ENCODE peak calls at places on chromosomes 13 and 19, in ten cellular contexts. N, W, D, G, H, Y, L, Q, U and S are unnamed samples.

GRCh38 chr19:33005440-33005839 is 33.4 kb downstream of the FAAP24 start:
- DNase-seq in H (no peak), W (no peak), D (no peak), Q (no peak), L (no peak), U (no peak), G (no peak), Y (no peak), N (no peak), S (peak; percentile 70)

GRCh38 chr13:80900557-80900956 is 559.6 kb upstream of the SPRY2 start:
- DNase-seq in G (no peak), W (no peak), L (no peak), Y (no peak), N (no peak), D (no peak), H (no peak), Q (no peak), U (no peak), S (no peak)

GRCh38 chr19:11736696-11737095 is 2.0 kb downstream of the ZNF823 start:
- DNase-seq in N (peak; percentile 38), Y (peak; percentile 8), U (peak; percentile 61), G (no peak), H (no peak), W (peak; percentile 31), D (no peak), L (no peak), Q (no peak), S (peak; percentile 42)

GRCh38 chr19:33293255-33294057 is 8.9 kb downstream of the CEBPA start:
- DNase-seq in L (no peak), U (peak; percentile 85), N (peak; percentile 79), D (peak; percentile 83), Y (peak; percentile 54), W (peak; percentile 46), G (no peak), Q (no peak), H (no peak), S (peak; percentile 93)

GRCh38 chr13:83839158-83839557 is 43.1 kb downstream of the SLITRK1 start:
- DNase-seq in N (no peak), Q (no peak), G (no peak), L (no peak), W (no peak), Y (no peak), U (no peak), H (no peak), D (no peak), S (no peak)

GRCh38 chr13:25067054-25067453 is 28.9 kb upstream of the PABPC3 start:
- DNase-seq in N (no peak), D (no peak), U (no peak), W (no peak), H (no peak), L (no peak), Q (no peak), Y (no peak), G (no peak), S (no peak)

GRCh38 chr13:36998624-36999041 is 507 bp downstream of the ALG5 start:
- DNase-seq in G (no peak), W (peak; percentile 19), N (peak; percentile 5), Q (peak; percentile 7), U (peak; percentile 8), H (no peak), Y (no peak), L (peak; percentile 85), D (peak; percentile 89), S (peak; percentile 3)

GRCh38 chr19:47713046-47714021 is at the start of gene EHD2:
- DNase-seq in N (peak; percentile 78), G (no peak), Y (peak; percentile 80), H (peak; percentile 59), U (peak; percentile 73), L (peak; percentile 95), D (peak; percentile 85), Q (no peak), W (peak; percentile 77), S (peak; percentile 68)

GRCh38 chr13:27921421-27921960 is 1.7 kb downstream of the PDX1 start:
- DNase-seq in D (no peak), Y (no peak), W (no peak), Q (no peak), N (no peak), H (no peak), L (no peak), G (no peak), U (no peak), S (no peak)

GRCh38 chr13:67735651-67736050 is 505.5 kb upstream of the PCDH9 start:
- DNase-seq in N (no peak), H (no peak), Q (no peak), U (no peak), G (no peak), Y (no peak), W (no peak), D (no peak), L (no peak), S (no peak)

GRCh38 chr19:35727956-35728706 is 10.3 kb downstream of the KMT2B start:
- DNase-seq in U (no peak), Y (no peak), H (no peak), N (no peak), L (no peak), W (no peak), G (no peak), Q (no peak), D (no peak), S (no peak)

DNA sequence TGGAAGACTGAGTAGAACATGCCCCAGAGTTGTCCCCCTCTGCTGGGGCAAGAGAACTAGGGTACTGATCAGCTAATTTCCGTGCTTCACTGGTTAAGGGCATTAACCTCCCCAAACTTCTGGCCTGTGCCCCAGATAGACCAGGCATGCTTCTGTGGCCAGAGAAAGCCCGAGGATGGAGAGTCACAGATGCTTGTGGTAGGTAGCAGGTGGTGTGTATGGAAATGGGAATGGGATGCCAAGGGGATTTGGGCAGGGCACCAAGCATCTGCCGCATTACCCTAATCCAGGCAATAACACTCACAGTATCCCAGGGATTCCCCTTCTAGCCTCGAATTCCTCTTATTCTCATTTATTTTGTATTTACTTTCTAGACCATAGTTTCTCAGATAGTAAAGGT is 124.7 kb upstream of the KLF12 start:
- DNase-seq in Q (no peak), W (no peak), Y (no peak), D (no peak), U (no peak), G (no peak), L (no peak), N (no peak), H (no peak), S (no peak)
- TF ChIP-seq CTCF in Q (no peak), W (no peak), Y (no peak), D (no peak), U (no peak), G (no peak), L (no peak), N (no peak), H (no peak), S (no peak)

GRCh38 chr19:41926861-41927809 is 1.1 kb downstream of the ERFL start:
- DNase-seq in L (no peak), D (no peak), Y (no peak), H (no peak), G (no peak), U (no peak), W (no peak), Q (no peak), N (no peak), S (no peak)
- H3K4me3 ChIP-seq in L (no peak overlapping the region), D (peak overlapping the region; percentile 49), Y (no peak overlapping the region), H (peak overlapping the region; percentile 45), G (no peak overlapping the region), U (no peak overlapping the region), W (no peak overlapping the region), Q (no peak overlapping the region), N (no peak overlapping the region), S (no peak overlapping the region)

DNA sequence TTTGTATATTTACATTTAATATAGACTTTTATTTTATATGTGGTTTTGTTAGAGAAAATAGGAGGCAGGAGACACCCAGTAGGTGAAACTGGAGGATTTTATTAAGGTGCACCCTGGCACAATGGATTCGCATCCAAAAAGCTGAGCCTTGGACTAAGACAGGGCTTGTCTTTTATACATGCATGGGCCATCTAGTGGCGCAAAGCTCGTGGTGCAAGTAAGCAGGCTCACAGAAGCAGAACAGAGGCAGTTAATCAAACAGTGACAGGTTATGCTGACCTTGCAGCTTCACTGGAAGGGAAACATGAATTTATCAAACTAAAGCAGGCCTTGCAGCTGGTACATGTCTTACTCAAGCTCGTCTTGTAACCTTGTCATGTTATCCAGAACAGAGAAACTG is 58.8 kb upstream of the ZNF681 start:
- DNase-seq in Y (no peak), G (no peak), D (no peak), U (peak; percentile 17), L (no peak), Q (peak; percentile 73), N (no peak), H (peak; percentile 31), W (no peak), S (peak; percentile 51)
- TF ChIP-seq CTCF in Y (peak; percentile 36), G (peak; percentile 45), D (peak; percentile 43), U (peak; percentile 38), L (no peak), Q (peak; percentile 60), N (peak; percentile 32), H (no peak), W (peak; percentile 19), S (peak; percentile 56)

DNA sequence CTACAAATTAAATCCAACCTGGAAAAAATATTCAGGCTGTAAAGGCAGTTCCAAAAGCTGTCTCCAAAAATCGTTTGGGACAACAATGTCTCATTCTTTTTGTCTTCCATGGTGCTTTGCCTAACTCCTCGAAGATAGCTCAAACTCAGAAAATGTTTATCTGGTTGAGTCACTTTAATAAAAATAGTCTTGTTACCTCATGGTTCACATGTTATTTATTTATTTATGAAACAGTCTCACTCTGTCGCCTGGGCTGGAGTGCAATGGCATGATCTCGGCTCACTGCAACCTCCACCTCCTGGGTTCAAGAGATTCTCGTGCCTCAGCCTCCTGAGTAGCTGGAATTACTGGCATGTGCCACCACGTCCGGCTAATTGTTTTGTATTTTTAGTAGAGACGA is 4.9 kb upstream of the BRD4 start:
- DNase-seq in N (peak; percentile 70), H (no peak), L (no peak), Q (no peak), D (peak; percentile 23), U (peak; percentile 70), Y (peak; percentile 58), W (no peak), G (no peak), S (no peak)
- H3K4me3 ChIP-seq in N (no peak overlapping the region), H (no peak overlapping the region), L (no peak overlapping the region), Q (no peak overlapping the region), D (no peak overlapping the region), U (no peak overlapping the region), Y (no peak overlapping the region), W (no peak overlapping the region), G (no peak overlapping the region), S (no peak overlapping the region)

GRCh38 chr19:2661615-2662014 is 40.9 kb downstream of the GNG7 start:
- DNase-seq in L (no peak), H (no peak), Y (no peak), N (no peak), Q (no peak), G (no peak), D (no peak), U (peak; percentile 39), W (no peak), S (no peak)
- TF ChIP-seq CTCF in L (no peak), H (no peak), Y (no peak), N (no peak), Q (peak; percentile 37), G (no peak), D (no peak), U (peak; percentile 34), W (no peak), S (no peak)

GRCh38 chr19:45324349-45324907 is 1.8 kb upstream of the CKM start:
- DNase-seq in D (no peak), H (no peak), W (no peak), Q (no peak), G (no peak), Y (no peak), U (no peak), L (no peak), N (no peak), S (no peak)
- H3K4me3 ChIP-seq in D (no peak overlapping the region), H (no peak overlapping the region), W (peak overlapping the region; percentile 66), Q (no peak overlapping the region), G (peak overlapping the region; percentile 44), Y (no peak overlapping the region), U (no peak overlapping the region), L (no peak overlapping the region), N (no peak overlapping the region), S (no peak overlapping the region)